ENCODE peak calls at places on chromosomes 12 and 14, in four cellular contexts. U is AG10803, B is GM13977, S is heart left ventricle. H is an unnamed sample.

GRCh38 chr14:35085441-35085840 is 36.3 kb downstream of the PPP2R3C start:
- DNase-seq in S (no peak), U (no peak), B (no peak), H (no peak)

GRCh38 chr12:63915105-63915830 is 70.8 kb downstream of the SRGAP1 start:
- DNase-seq in U (peak), B (no peak), S (no peak), H (peak)

GRCh38 chr12:102169922-102170698 is 27.5 kb downstream of the PMCH start:
- DNase-seq in U (peak), B (peak), S (no peak), H (peak)

GRCh38 chr12:66629138-66629880 is 49.6 kb downstream of the GRIP1 start:
- DNase-seq in B (no peak), S (no peak), U (no peak), H (no peak)

GRCh38 chr12:121036810-121037326 is 2.2 kb downstream of the OASL start:
- DNase-seq in B (no peak), S (no peak), U (peak), H (peak)

GRCh38 chr12:39620664-39621658 is 1.4 kb upstream of the ABCD2 start:
- DNase-seq in S (no peak), U (no peak), B (peak), H (no peak)

GRCh38 chr14:104735830-104736642 is 12.0 kb downstream of the ADSS1 start:
- DNase-seq in B (no peak), S (peak), U (peak), H (peak)

GRCh38 chr14:101313268-101313667 is 248.0 kb upstream of the DIO3 start:
- DNase-seq in S (no peak), B (no peak), U (no peak), H (no peak)

GRCh38 chr12:122355702-122356101 is 66.8 kb downstream of the CLIP1 start:
- DNase-seq in B (no peak), U (no peak), S (no peak), H (no peak)

GRCh38 chr12:64534672-64535199 is 75.6 kb upstream of the RASSF3 start:
- DNase-seq in U (no peak), B (no peak), S (no peak), H (no peak)

GRCh38 chr12:47223848-47224213 is 144.1 kb upstream of the AMIGO2 start:
- DNase-seq in U (no peak), B (no peak), S (no peak), H (no peak)

GRCh38 chr12:52975820-52976573 is 27.1 kb downstream of the KRT18 start:
- DNase-seq in S (no peak), B (no peak), U (peak), H (peak)

GRCh38 chr14:106843951-106844483 is 1317.6 kb downstream of the TMEM121 start:
- DNase-seq in S (peak), B (no peak), U (no peak), H (no peak)

H was measured in GM23248.